ENCODE peak calls at places on chromosomes 11 and 22, in five cellular contexts. One of them, this sample, is unnamed.

GRCh38 chr11:122633219-122633829 is 22.2 kb upstream of the UBASH3B start:
- DNase-seq in ELF-1: peak
- DNase-seq in pancreas: no peak
- DNase-seq in stimulated activated CD8-positive, alpha-beta memory T cell treated with anti-CD3 and anti-CD28 coated beads, Interleukin-4, amount 100 ng/mL, for 1 hour: no peak
- DNase-seq in activated T-cell treated with anti-CD3 and anti-CD28 coated beads for 48 hours: no peak
- DNase-seq in this sample: peak

GRCh38 chr11:68275721-68276488 is 4.1 kb upstream of the C11orf24 start:
- DNase-seq in ELF-1: no peak
- DNase-seq in pancreas: no peak
- DNase-seq in stimulated activated CD8-positive, alpha-beta memory T cell treated with anti-CD3 and anti-CD28 coated beads, Interleukin-4, amount 100 ng/mL, for 1 hour: no peak
- DNase-seq in activated T-cell treated with anti-CD3 and anti-CD28 coated beads for 48 hours: peak
- DNase-seq in this sample: no peak

GRCh38 chr11:8025123-8025522 is 38.0 kb downstream of the EIF3F start:
- DNase-seq in ELF-1: no peak
- DNase-seq in pancreas: no peak
- DNase-seq in stimulated activated CD8-positive, alpha-beta memory T cell treated with anti-CD3 and anti-CD28 coated beads, Interleukin-4, amount 100 ng/mL, for 1 hour: no peak
- DNase-seq in activated T-cell treated with anti-CD3 and anti-CD28 coated beads for 48 hours: no peak
- DNase-seq in this sample: no peak

GRCh38 chr11:61706452-61707400 is 26.5 kb downstream of the DAGLA start:
- DNase-seq in ELF-1: no peak
- DNase-seq in pancreas: no peak
- DNase-seq in stimulated activated CD8-positive, alpha-beta memory T cell treated with anti-CD3 and anti-CD28 coated beads, Interleukin-4, amount 100 ng/mL, for 1 hour: no peak
- DNase-seq in activated T-cell treated with anti-CD3 and anti-CD28 coated beads for 48 hours: no peak
- DNase-seq in this sample: no peak

GRCh38 chr11:2382927-2383822 is 6.1 kb downstream of the CD81 start:
- DNase-seq in ELF-1: no peak
- DNase-seq in pancreas: no peak
- DNase-seq in stimulated activated CD8-positive, alpha-beta memory T cell treated with anti-CD3 and anti-CD28 coated beads, Interleukin-4, amount 100 ng/mL, for 1 hour: no peak
- DNase-seq in activated T-cell treated with anti-CD3 and anti-CD28 coated beads for 48 hours: no peak
- DNase-seq in this sample: no peak

GRCh38 chr11:126339866-126340434 is 15.5 kb upstream of the ST3GAL4 start:
- DNase-seq in ELF-1: no peak
- DNase-seq in pancreas: no peak
- DNase-seq in stimulated activated CD8-positive, alpha-beta memory T cell treated with anti-CD3 and anti-CD28 coated beads, Interleukin-4, amount 100 ng/mL, for 1 hour: no peak
- DNase-seq in activated T-cell treated with anti-CD3 and anti-CD28 coated beads for 48 hours: no peak
- DNase-seq in this sample: peak

GRCh38 chr22:25645266-25645665 is 80.8 kb downstream of the GRK3 start:
- DNase-seq in ELF-1: no peak
- DNase-seq in pancreas: no peak
- DNase-seq in stimulated activated CD8-positive, alpha-beta memory T cell treated with anti-CD3 and anti-CD28 coated beads, Interleukin-4, amount 100 ng/mL, for 1 hour: no peak
- DNase-seq in activated T-cell treated with anti-CD3 and anti-CD28 coated beads for 48 hours: no peak
- DNase-seq in this sample: no peak

GRCh38 chr11:29279716-29280115 is 737.1 kb downstream of the KCNA4 start:
- DNase-seq in ELF-1: no peak
- DNase-seq in pancreas: no peak
- DNase-seq in stimulated activated CD8-positive, alpha-beta memory T cell treated with anti-CD3 and anti-CD28 coated beads, Interleukin-4, amount 100 ng/mL, for 1 hour: no peak
- DNase-seq in activated T-cell treated with anti-CD3 and anti-CD28 coated beads for 48 hours: no peak
- DNase-seq in this sample: no peak

GRCh38 chr22:45638834-45639746 is 32.5 kb upstream of the ATXN10 start:
- DNase-seq in ELF-1: peak
- DNase-seq in pancreas: no peak
- DNase-seq in stimulated activated CD8-positive, alpha-beta memory T cell treated with anti-CD3 and anti-CD28 coated beads, Interleukin-4, amount 100 ng/mL, for 1 hour: no peak
- DNase-seq in activated T-cell treated with anti-CD3 and anti-CD28 coated beads for 48 hours: no peak
- DNase-seq in this sample: no peak

GRCh38 chr22:42799462-42800405 is 57.3 kb downstream of the ARFGAP3 start:
- DNase-seq in ELF-1: peak
- DNase-seq in pancreas: no peak
- DNase-seq in stimulated activated CD8-positive, alpha-beta memory T cell treated with anti-CD3 and anti-CD28 coated beads, Interleukin-4, amount 100 ng/mL, for 1 hour: no peak
- DNase-seq in activated T-cell treated with anti-CD3 and anti-CD28 coated beads for 48 hours: no peak
- DNase-seq in this sample: no peak

GRCh38 chr11:30586251-30587144 is at the start of gene MPPED2:
- DNase-seq in ELF-1: peak
- DNase-seq in pancreas: peak
- DNase-seq in stimulated activated CD8-positive, alpha-beta memory T cell treated with anti-CD3 and anti-CD28 coated beads, Interleukin-4, amount 100 ng/mL, for 1 hour: no peak
- DNase-seq in activated T-cell treated with anti-CD3 and anti-CD28 coated beads for 48 hours: peak
- DNase-seq in this sample: peak

GRCh38 chr22:20750461-20751184 is 23.3 kb upstream of the SERPIND1 start:
- DNase-seq in ELF-1: no peak
- DNase-seq in pancreas: peak
- DNase-seq in stimulated activated CD8-positive, alpha-beta memory T cell treated with anti-CD3 and anti-CD28 coated beads, Interleukin-4, amount 100 ng/mL, for 1 hour: no peak
- DNase-seq in activated T-cell treated with anti-CD3 and anti-CD28 coated beads for 48 hours: peak
- DNase-seq in this sample: no peak

GRCh38 chr22:47919893-47920292 is 1157.4 kb downstream of the TBC1D22A start:
- DNase-seq in ELF-1: no peak
- DNase-seq in pancreas: no peak
- DNase-seq in stimulated activated CD8-positive, alpha-beta memory T cell treated with anti-CD3 and anti-CD28 coated beads, Interleukin-4, amount 100 ng/mL, for 1 hour: no peak
- DNase-seq in activated T-cell treated with anti-CD3 and anti-CD28 coated beads for 48 hours: no peak
- DNase-seq in this sample: no peak

GRCh38 chr11:90698238-90698637 is 475.4 kb upstream of the CHORDC1 start:
- DNase-seq in ELF-1: no peak
- DNase-seq in pancreas: no peak
- DNase-seq in stimulated activated CD8-positive, alpha-beta memory T cell treated with anti-CD3 and anti-CD28 coated beads, Interleukin-4, amount 100 ng/mL, for 1 hour: no peak
- DNase-seq in activated T-cell treated with anti-CD3 and anti-CD28 coated beads for 48 hours: no peak
- DNase-seq in this sample: peak

GRCh38 chr22:48513446-48513845 is 1314.2 kb downstream of the BRD1 start:
- DNase-seq in ELF-1: no peak
- DNase-seq in pancreas: no peak
- DNase-seq in stimulated activated CD8-positive, alpha-beta memory T cell treated with anti-CD3 and anti-CD28 coated beads, Interleukin-4, amount 100 ng/mL, for 1 hour: no peak
- DNase-seq in activated T-cell treated with anti-CD3 and anti-CD28 coated beads for 48 hours: no peak
- DNase-seq in this sample: no peak

GRCh38 chr22:42913874-42914510 is 56.9 kb upstream of the ARFGAP3 start:
- DNase-seq in ELF-1: no peak
- DNase-seq in pancreas: no peak
- DNase-seq in stimulated activated CD8-positive, alpha-beta memory T cell treated with anti-CD3 and anti-CD28 coated beads, Interleukin-4, amount 100 ng/mL, for 1 hour: no peak
- DNase-seq in activated T-cell treated with anti-CD3 and anti-CD28 coated beads for 48 hours: no peak
- DNase-seq in this sample: no peak

GRCh38 chr22:48704335-48704734 is 1123.3 kb downstream of the BRD1 start:
- DNase-seq in ELF-1: no peak
- DNase-seq in pancreas: no peak
- DNase-seq in stimulated activated CD8-positive, alpha-beta memory T cell treated with anti-CD3 and anti-CD28 coated beads, Interleukin-4, amount 100 ng/mL, for 1 hour: no peak
- DNase-seq in activated T-cell treated with anti-CD3 and anti-CD28 coated beads for 48 hours: no peak
- DNase-seq in this sample: no peak

GRCh38 chr11:16572946-16573345 is 165.5 kb upstream of the C11orf58 start:
- DNase-seq in ELF-1: no peak
- DNase-seq in pancreas: no peak
- DNase-seq in stimulated activated CD8-positive, alpha-beta memory T cell treated with anti-CD3 and anti-CD28 coated beads, Interleukin-4, amount 100 ng/mL, for 1 hour: no peak
- DNase-seq in activated T-cell treated with anti-CD3 and anti-CD28 coated beads for 48 hours: no peak
- DNase-seq in this sample: no peak

GRCh38 chr11:48012051-48012391 is 31.7 kb downstream of the PTPRJ start:
- DNase-seq in ELF-1: no peak
- DNase-seq in pancreas: no peak
- DNase-seq in stimulated activated CD8-positive, alpha-beta memory T cell treated with anti-CD3 and anti-CD28 coated beads, Interleukin-4, amount 100 ng/mL, for 1 hour: no peak
- DNase-seq in activated T-cell treated with anti-CD3 and anti-CD28 coated beads for 48 hours: peak
- DNase-seq in this sample: no peak

GRCh38 chr11:100546714-100547113 is 140.4 kb upstream of the ARHGAP42 start:
- DNase-seq in ELF-1: no peak
- DNase-seq in pancreas: no peak
- DNase-seq in stimulated activated CD8-positive, alpha-beta memory T cell treated with anti-CD3 and anti-CD28 coated beads, Interleukin-4, amount 100 ng/mL, for 1 hour: no peak
- DNase-seq in activated T-cell treated with anti-CD3 and anti-CD28 coated beads for 48 hours: no peak
- DNase-seq in this sample: no peak

GRCh38 chr11:67615455-67616430 is 9.0 kb downstream of the NDUFV1 start:
- DNase-seq in ELF-1: peak
- DNase-seq in pancreas: peak
- DNase-seq in stimulated activated CD8-positive, alpha-beta memory T cell treated with anti-CD3 and anti-CD28 coated beads, Interleukin-4, amount 100 ng/mL, for 1 hour: no peak
- DNase-seq in activated T-cell treated with anti-CD3 and anti-CD28 coated beads for 48 hours: peak
- DNase-seq in this sample: peak

GRCh38 chr11:845872-846271 is 3.2 kb downstream of the TSPAN4 start:
- DNase-seq in ELF-1: no peak
- DNase-seq in pancreas: no peak
- DNase-seq in stimulated activated CD8-positive, alpha-beta memory T cell treated with anti-CD3 and anti-CD28 coated beads, Interleukin-4, amount 100 ng/mL, for 1 hour: no peak
- DNase-seq in activated T-cell treated with anti-CD3 and anti-CD28 coated beads for 48 hours: no peak
- DNase-seq in this sample: no peak

GRCh38 chr22:33652596-33652995 is 267.7 kb downstream of the LARGE1 start:
- DNase-seq in ELF-1: no peak
- DNase-seq in pancreas: no peak
- DNase-seq in stimulated activated CD8-positive, alpha-beta memory T cell treated with anti-CD3 and anti-CD28 coated beads, Interleukin-4, amount 100 ng/mL, for 1 hour: no peak
- DNase-seq in activated T-cell treated with anti-CD3 and anti-CD28 coated beads for 48 hours: no peak
- DNase-seq in this sample: no peak

GRCh38 chr22:27130949-27131745 is 473.8 kb downstream of the MIAT start:
- DNase-seq in ELF-1: no peak
- DNase-seq in pancreas: no peak
- DNase-seq in stimulated activated CD8-positive, alpha-beta memory T cell treated with anti-CD3 and anti-CD28 coated beads, Interleukin-4, amount 100 ng/mL, for 1 hour: no peak
- DNase-seq in activated T-cell treated with anti-CD3 and anti-CD28 coated beads for 48 hours: no peak
- DNase-seq in this sample: no peak

GRCh38 chr22:45413368-45414211 is at the start of the genes RIBC2 and SMC1B:
- DNase-seq in ELF-1: peak
- DNase-seq in pancreas: peak
- DNase-seq in stimulated activated CD8-positive, alpha-beta memory T cell treated with anti-CD3 and anti-CD28 coated beads, Interleukin-4, amount 100 ng/mL, for 1 hour: peak
- DNase-seq in activated T-cell treated with anti-CD3 and anti-CD28 coated beads for 48 hours: peak
- DNase-seq in this sample: peak

GRCh38 chr11:110337570-110338193 is 41.3 kb upstream of the RDX start:
- DNase-seq in ELF-1: peak
- DNase-seq in pancreas: peak
- DNase-seq in stimulated activated CD8-positive, alpha-beta memory T cell treated with anti-CD3 and anti-CD28 coated beads, Interleukin-4, amount 100 ng/mL, for 1 hour: no peak
- DNase-seq in activated T-cell treated with anti-CD3 and anti-CD28 coated beads for 48 hours: no peak
- DNase-seq in this sample: no peak

GRCh38 chr11:113555071-113555739 is 80.0 kb upstream of the DRD2 start:
- DNase-seq in ELF-1: peak
- DNase-seq in pancreas: no peak
- DNase-seq in stimulated activated CD8-positive, alpha-beta memory T cell treated with anti-CD3 and anti-CD28 coated beads, Interleukin-4, amount 100 ng/mL, for 1 hour: no peak
- DNase-seq in activated T-cell treated with anti-CD3 and anti-CD28 coated beads for 48 hours: no peak
- DNase-seq in this sample: no peak

GRCh38 chr11:70682760-70683159 is 284.4 kb downstream of the CTTN start:
- DNase-seq in ELF-1: no peak
- DNase-seq in pancreas: no peak
- DNase-seq in stimulated activated CD8-positive, alpha-beta memory T cell treated with anti-CD3 and anti-CD28 coated beads, Interleukin-4, amount 100 ng/mL, for 1 hour: no peak
- DNase-seq in activated T-cell treated with anti-CD3 and anti-CD28 coated beads for 48 hours: no peak
- DNase-seq in this sample: no peak

This sample was measured in neural progenitor cell.